ENCODE peak calls at places on chromosomes 11 and 22, in six cellular contexts. U is heart left ventricle, W is sigmoid colon, T is right lobe of liver, P is IMR-90, I is A549. O is an unnamed sample.

GRCh38 chr11:26843539-26843938 is 121.7 kb upstream of the SLC5A12 start:
- DNase-seq in U (no peak), W (no peak), P (no peak), I (no peak), T (no peak), O (no peak)

GRCh38 chr11:102120006-102120405 is 9.8 kb downstream of the YAP1 start:
- DNase-seq in P (peak), U (no peak), W (no peak), T (no peak), I (peak), O (no peak)

GRCh38 chr11:128582496-128583366 is 4.6 kb downstream of the ETS1 start:
- DNase-seq in P (peak), T (no peak), I (peak), W (peak), U (no peak), O (peak)

GRCh38 chr11:503179-503981 is 3.7 kb downstream of the RNH1 start:
- DNase-seq in W (peak), P (peak), U (no peak), I (no peak), T (peak), O (no peak)

GRCh38 chr11:73331138-73331916 is 23.3 kb downstream of the ARHGEF17 start:
- DNase-seq in P (peak), I (no peak), W (no peak), T (no peak), U (no peak), O (no peak)

GRCh38 chr11:128361451-128362020 is 225.8 kb downstream of the ETS1 start:
- DNase-seq in U (no peak), T (peak), I (no peak), P (peak), W (no peak), O (no peak)

GRCh38 chr11:15057352-15057751 is 16.0 kb upstream of the CALCB start:
- DNase-seq in P (no peak), I (no peak), W (no peak), T (no peak), U (no peak), O (no peak)

GRCh38 chr11:80241766-80242165 is 800.9 kb upstream of the TENM4 start:
- DNase-seq in I (no peak), T (no peak), P (peak), U (no peak), W (no peak), O (no peak)

GRCh38 chr11:67648796-67649613 is 1.5 kb downstream of the ACY3 start:
- DNase-seq in P (no peak), T (no peak), U (no peak), I (no peak), W (peak), O (no peak)

GRCh38 chr11:94926698-94927237 is 46.6 kb downstream of the CWC15 start:
- DNase-seq in U (peak), W (peak), T (peak), P (peak), I (peak), O (peak)

GRCh38 chr11:122007611-122008071 is 108.4 kb downstream of the BLID start:
- DNase-seq in I (no peak), P (peak), W (peak), U (peak), T (no peak), O (no peak)

GRCh38 chr22:48976556-48977535 is 850.8 kb downstream of the BRD1 start:
- DNase-seq in T (no peak), I (no peak), U (no peak), P (no peak), W (no peak), O (no peak)

GRCh38 chr11:60118333-60118732 is 29.9 kb downstream of the MS4A2 start:
- DNase-seq in T (no peak), W (no peak), I (no peak), P (no peak), U (no peak), O (no peak)

GRCh38 chr11:58642120-58642625 is 19.7 kb downstream of the CNTF start:
- DNase-seq in P (no peak), I (no peak), U (no peak), W (no peak), T (no peak), O (no peak)

GRCh38 chr11:30522825-30523224 is 63.3 kb downstream of the MPPED2 start:
- DNase-seq in W (no peak), T (no peak), I (no peak), P (no peak), U (no peak), O (no peak)

GRCh38 chr11:30526558-30526957 is 59.6 kb downstream of the MPPED2 start:
- DNase-seq in P (no peak), I (no peak), W (no peak), T (no peak), U (no peak), O (no peak)

DNA sequence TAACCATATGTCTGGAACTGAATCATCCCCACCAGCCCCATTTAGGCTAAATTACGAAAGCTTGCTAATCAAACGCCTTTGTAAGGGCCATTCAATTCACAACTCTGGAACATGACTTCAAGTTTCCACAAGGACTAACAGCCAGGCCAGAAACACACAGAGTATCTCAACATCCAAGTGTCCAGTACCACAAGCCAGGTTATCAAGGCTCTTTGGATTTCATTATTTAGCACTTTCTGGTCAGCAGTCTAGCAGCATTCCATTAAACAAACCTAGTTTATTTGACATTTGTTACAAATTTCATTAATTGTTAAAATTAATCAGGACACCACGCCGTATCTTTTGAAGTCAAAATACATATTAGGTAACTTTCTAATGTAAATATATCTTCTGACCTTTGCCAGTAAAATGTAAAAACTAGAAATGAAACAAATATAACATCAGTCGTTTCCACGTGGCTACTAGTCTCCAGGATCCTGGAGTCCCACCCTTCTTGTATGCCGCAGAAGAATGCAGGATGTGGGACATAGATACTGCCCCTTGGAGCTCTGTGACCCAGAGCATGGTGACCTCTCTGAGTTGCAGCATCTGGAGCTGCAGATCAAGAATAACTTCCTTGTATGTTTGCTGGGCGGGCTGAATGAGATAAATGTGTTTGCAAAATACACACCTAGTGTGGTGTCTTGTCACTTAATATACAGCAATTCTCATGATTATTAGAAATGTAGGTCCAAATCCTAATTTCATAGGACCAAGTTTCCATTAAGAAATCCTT is 64.7 kb downstream of the MPPED2 start:
- DNase-seq in W (no peak), T (no peak), I (no peak), P (no peak), U (no peak), O (no peak)
- TF ChIP-seq POLR2A in W (no peak), T (no peak), I (no peak), P (no peak), U (no peak), O (no peak)

DNA sequence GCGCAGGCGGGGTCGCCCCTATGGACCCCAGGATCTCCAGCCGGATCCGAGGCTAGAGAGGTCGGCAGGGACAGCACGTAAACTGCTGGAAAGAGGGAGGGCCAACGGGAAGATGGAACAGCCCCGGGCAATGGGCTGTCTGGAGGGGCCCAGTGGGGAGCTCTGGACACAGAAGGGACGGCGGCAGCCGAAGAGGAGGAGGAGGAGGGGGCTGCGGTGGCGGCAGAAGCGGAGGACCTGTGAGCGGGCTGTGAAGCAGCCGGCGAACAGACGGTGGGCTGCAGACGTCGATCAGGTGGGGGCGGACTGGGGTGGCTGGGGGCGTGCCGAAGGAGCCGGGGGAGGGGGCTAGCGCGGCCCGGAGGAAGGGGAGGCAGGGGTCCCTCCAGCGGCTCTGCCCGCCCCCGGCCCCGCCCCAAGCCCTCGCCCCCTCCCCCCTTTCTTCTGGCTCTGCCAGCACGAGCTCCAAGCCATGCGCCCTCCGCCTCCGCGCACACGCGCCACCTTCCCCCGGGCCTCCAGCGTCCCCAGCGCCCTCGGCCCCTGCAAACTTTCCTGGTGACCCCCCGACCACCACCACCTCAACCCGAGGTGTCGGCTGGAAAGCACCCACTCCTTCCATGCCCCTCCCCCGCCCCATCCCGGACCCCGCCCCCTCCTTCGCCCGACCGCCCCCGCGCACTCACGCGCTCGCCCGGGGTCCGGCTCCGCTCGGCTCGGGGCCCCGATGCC is 432 bp downstream of the TNKS1BP1 start:
- DNase-seq in U (peak), W (peak), T (peak), I (peak), P (peak), O (peak)
- TF ChIP-seq POLR2A in U (no peak), W (no peak), T (no peak), I (no peak), P (no peak), O (no peak)

GRCh38 chr22:36467946-36468345 is 13.5 kb downstream of the TXN2 start:
- DNase-seq in W (no peak), U (peak), T (no peak), I (peak), P (peak), O (peak)
- TF ChIP-seq POLR2A in W (no peak), U (no peak), T (no peak), I (no peak), P (peak), O (no peak)

DNA sequence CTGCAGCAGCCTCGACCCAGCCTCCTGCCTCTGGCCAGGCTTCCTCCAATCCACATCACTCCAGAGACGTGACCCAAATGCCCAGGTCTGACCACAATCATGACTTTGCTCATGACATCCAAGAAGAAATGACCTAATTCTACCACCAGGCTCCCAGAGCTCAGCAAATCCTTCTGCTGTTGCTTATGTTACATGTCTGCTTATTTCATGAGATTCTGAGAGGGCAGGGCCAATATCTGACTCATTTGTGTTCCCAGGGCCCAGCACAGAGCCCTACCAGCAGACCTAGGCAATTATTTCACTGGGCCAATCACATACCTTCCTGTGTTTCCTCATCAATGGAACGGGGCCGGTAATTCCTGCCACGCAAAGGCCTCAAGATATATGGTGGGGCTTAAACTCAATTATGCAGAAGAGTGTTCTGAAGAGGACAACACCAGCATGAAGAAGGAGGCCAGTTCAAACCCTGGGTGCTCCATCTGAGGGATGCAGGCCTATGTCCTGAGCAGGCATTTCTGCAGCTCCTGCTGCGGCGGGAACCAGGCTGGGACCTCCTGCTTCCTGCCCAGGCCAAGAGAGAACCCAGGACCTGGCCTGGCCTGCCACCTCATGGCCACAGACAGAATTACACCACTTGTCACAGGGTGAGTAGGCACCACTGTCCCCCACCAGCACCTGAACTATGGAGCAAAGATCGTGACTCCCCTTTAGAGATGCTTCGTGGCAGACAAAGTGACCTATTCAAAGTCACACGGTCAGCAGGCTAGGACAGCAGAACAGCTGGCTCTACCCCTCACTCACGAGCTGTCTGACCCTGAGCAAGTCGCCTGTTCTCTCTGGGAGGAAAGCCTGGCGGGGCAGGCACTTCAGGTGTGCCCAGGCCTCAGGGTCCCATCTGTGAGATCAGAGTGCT is 5.8 kb downstream of the CENPM start:
- DNase-seq in T (peak), I (peak), P (peak), W (peak), U (peak), O (peak)
- TF ChIP-seq POLR2A in T (no peak), I (no peak), P (peak), W (no peak), U (no peak), O (no peak)

O was measured in H54.